ENCODE peak calls at places on chromosomes 11 and 22, in nine cellular contexts. One of them, this sample, is unnamed.

GRCh38 chr22:31085493-31085824 is 4.3 kb downstream of the SMTN start:
- DNase-seq in T-cell: no peak
- DNase-seq in naive thymus-derived CD8-positive, alpha-beta T cell: no peak
- DNase-seq in kidney: no peak
- DNase-seq in EL: no peak
- DNase-seq in NCI-H2029: no peak
- DNase-seq in progenitor cell of endocrine pancreas: no peak
- DNase-seq in CD8-positive, alpha-beta T cell: no peak
- DNase-seq in skeletal muscle cell: no peak
- DNase-seq in this sample: peak

GRCh38 chr11:14969922-14970323 is 2.2 kb downstream of the CALCA start:
- DNase-seq in EL: peak
- DNase-seq in naive thymus-derived CD8-positive, alpha-beta T cell: peak
- DNase-seq in NCI-H2029: peak
- DNase-seq in CD8-positive, alpha-beta T cell: peak
- DNase-seq in T-cell: peak
- DNase-seq in skeletal muscle cell: no peak
- DNase-seq in progenitor cell of endocrine pancreas: peak
- DNase-seq in kidney: no peak
- DNase-seq in this sample: peak

GRCh38 chr22:47283616-47284270 is 521.3 kb downstream of the TBC1D22A start:
- DNase-seq in T-cell: no peak
- DNase-seq in EL: no peak
- DNase-seq in CD8-positive, alpha-beta T cell: no peak
- DNase-seq in progenitor cell of endocrine pancreas: no peak
- DNase-seq in naive thymus-derived CD8-positive, alpha-beta T cell: no peak
- DNase-seq in kidney: peak
- DNase-seq in NCI-H2029: no peak
- DNase-seq in skeletal muscle cell: no peak
- DNase-seq in this sample: no peak

GRCh38 chr11:58926251-58926650 is 13.0 kb upstream of the GLYATL1 start:
- DNase-seq in EL: peak
- DNase-seq in CD8-positive, alpha-beta T cell: no peak
- DNase-seq in kidney: no peak
- DNase-seq in skeletal muscle cell: no peak
- DNase-seq in NCI-H2029: peak
- DNase-seq in naive thymus-derived CD8-positive, alpha-beta T cell: no peak
- DNase-seq in T-cell: no peak
- DNase-seq in progenitor cell of endocrine pancreas: no peak
- DNase-seq in this sample: no peak

GRCh38 chr22:19978748-19979147 is 37.1 kb upstream of the TXNRD2 start:
- DNase-seq in skeletal muscle cell: no peak
- DNase-seq in CD8-positive, alpha-beta T cell: no peak
- DNase-seq in EL: no peak
- DNase-seq in NCI-H2029: no peak
- DNase-seq in T-cell: no peak
- DNase-seq in kidney: no peak
- DNase-seq in naive thymus-derived CD8-positive, alpha-beta T cell: no peak
- DNase-seq in progenitor cell of endocrine pancreas: no peak
- DNase-seq in this sample: no peak

GRCh38 chr22:21012446-21013407 is 2.2 kb upstream of the P2RX6 start:
- DNase-seq in skeletal muscle cell: no peak
- DNase-seq in naive thymus-derived CD8-positive, alpha-beta T cell: no peak
- DNase-seq in NCI-H2029: no peak
- DNase-seq in progenitor cell of endocrine pancreas: no peak
- DNase-seq in kidney: peak
- DNase-seq in EL: no peak
- DNase-seq in CD8-positive, alpha-beta T cell: no peak
- DNase-seq in T-cell: no peak
- DNase-seq in this sample: no peak

GRCh38 chr22:46803031-46803880 is 40.8 kb downstream of the TBC1D22A start:
- DNase-seq in progenitor cell of endocrine pancreas: peak
- DNase-seq in CD8-positive, alpha-beta T cell: peak
- DNase-seq in NCI-H2029: no peak
- DNase-seq in EL: peak
- DNase-seq in T-cell: peak
- DNase-seq in naive thymus-derived CD8-positive, alpha-beta T cell: peak
- DNase-seq in skeletal muscle cell: no peak
- DNase-seq in kidney: peak
- DNase-seq in this sample: peak

GRCh38 chr22:47171441-47172221 is 409.2 kb downstream of the TBC1D22A start:
- DNase-seq in skeletal muscle cell: no peak
- DNase-seq in CD8-positive, alpha-beta T cell: no peak
- DNase-seq in T-cell: no peak
- DNase-seq in kidney: peak
- DNase-seq in progenitor cell of endocrine pancreas: no peak
- DNase-seq in EL: no peak
- DNase-seq in NCI-H2029: no peak
- DNase-seq in naive thymus-derived CD8-positive, alpha-beta T cell: no peak
- DNase-seq in this sample: no peak

GRCh38 chr11:124739479-124740276 is at the start of gene NRGN:
- DNase-seq in naive thymus-derived CD8-positive, alpha-beta T cell: peak
- DNase-seq in skeletal muscle cell: peak
- DNase-seq in T-cell: peak
- DNase-seq in progenitor cell of endocrine pancreas: peak
- DNase-seq in kidney: peak
- DNase-seq in CD8-positive, alpha-beta T cell: peak
- DNase-seq in NCI-H2029: peak
- DNase-seq in EL: peak
- DNase-seq in this sample: peak

GRCh38 chr22:30890689-30891442 is 77.7 kb downstream of the MORC2 start:
- DNase-seq in CD8-positive, alpha-beta T cell: peak
- DNase-seq in progenitor cell of endocrine pancreas: peak
- DNase-seq in naive thymus-derived CD8-positive, alpha-beta T cell: no peak
- DNase-seq in EL: peak
- DNase-seq in kidney: peak
- DNase-seq in NCI-H2029: no peak
- DNase-seq in T-cell: no peak
- DNase-seq in skeletal muscle cell: no peak
- DNase-seq in this sample: peak

GRCh38 chr11:33696931-33697638 is 3.5 kb downstream of the C11orf91 start:
- DNase-seq in T-cell: no peak
- DNase-seq in CD8-positive, alpha-beta T cell: no peak
- DNase-seq in skeletal muscle cell: no peak
- DNase-seq in naive thymus-derived CD8-positive, alpha-beta T cell: no peak
- DNase-seq in kidney: no peak
- DNase-seq in progenitor cell of endocrine pancreas: no peak
- DNase-seq in EL: no peak
- DNase-seq in NCI-H2029: peak
- DNase-seq in this sample: no peak

GRCh38 chr11:119933164-119933563 is 204.2 kb upstream of the NECTIN1 start:
- DNase-seq in EL: no peak
- DNase-seq in kidney: no peak
- DNase-seq in CD8-positive, alpha-beta T cell: no peak
- DNase-seq in NCI-H2029: no peak
- DNase-seq in naive thymus-derived CD8-positive, alpha-beta T cell: no peak
- DNase-seq in progenitor cell of endocrine pancreas: no peak
- DNase-seq in T-cell: no peak
- DNase-seq in skeletal muscle cell: no peak
- DNase-seq in this sample: no peak

GRCh38 chr22:43841742-43842141 is 20.6 kb downstream of the SULT4A1 start:
- DNase-seq in kidney: peak
- DNase-seq in EL: no peak
- DNase-seq in skeletal muscle cell: no peak
- DNase-seq in NCI-H2029: no peak
- DNase-seq in CD8-positive, alpha-beta T cell: no peak
- DNase-seq in T-cell: no peak
- DNase-seq in progenitor cell of endocrine pancreas: no peak
- DNase-seq in naive thymus-derived CD8-positive, alpha-beta T cell: no peak
- DNase-seq in this sample: no peak

GRCh38 chr11:70016666-70017347 is 61.3 kb upstream of the ANO1 start:
- DNase-seq in EL: peak
- DNase-seq in naive thymus-derived CD8-positive, alpha-beta T cell: no peak
- DNase-seq in progenitor cell of endocrine pancreas: no peak
- DNase-seq in CD8-positive, alpha-beta T cell: no peak
- DNase-seq in skeletal muscle cell: no peak
- DNase-seq in NCI-H2029: no peak
- DNase-seq in T-cell: no peak
- DNase-seq in kidney: no peak
- DNase-seq in this sample: no peak

GRCh38 chr11:8056810-8057463 is 24.1 kb upstream of the TUB start:
- DNase-seq in EL: peak
- DNase-seq in naive thymus-derived CD8-positive, alpha-beta T cell: no peak
- DNase-seq in NCI-H2029: no peak
- DNase-seq in skeletal muscle cell: peak
- DNase-seq in progenitor cell of endocrine pancreas: no peak
- DNase-seq in CD8-positive, alpha-beta T cell: no peak
- DNase-seq in T-cell: no peak
- DNase-seq in kidney: no peak
- DNase-seq in this sample: no peak

GRCh38 chr11:96554236-96554635 is 164.4 kb downstream of the JRKL start:
- DNase-seq in EL: no peak
- DNase-seq in T-cell: no peak
- DNase-seq in CD8-positive, alpha-beta T cell: no peak
- DNase-seq in skeletal muscle cell: no peak
- DNase-seq in naive thymus-derived CD8-positive, alpha-beta T cell: no peak
- DNase-seq in NCI-H2029: no peak
- DNase-seq in progenitor cell of endocrine pancreas: no peak
- DNase-seq in kidney: no peak
- DNase-seq in this sample: no peak

GRCh38 chr11:7600205-7600775 is 73.0 kb downstream of the CYB5R2 start:
- DNase-seq in NCI-H2029: peak
- DNase-seq in progenitor cell of endocrine pancreas: no peak
- DNase-seq in T-cell: no peak
- DNase-seq in skeletal muscle cell: peak
- DNase-seq in naive thymus-derived CD8-positive, alpha-beta T cell: no peak
- DNase-seq in CD8-positive, alpha-beta T cell: no peak
- DNase-seq in kidney: no peak
- DNase-seq in EL: peak
- DNase-seq in this sample: peak

GRCh38 chr11:65861533-65862183 is 1.4 kb downstream of the MUS81 start:
- DNase-seq in EL: peak
- DNase-seq in NCI-H2029: no peak
- DNase-seq in kidney: peak
- DNase-seq in CD8-positive, alpha-beta T cell: no peak
- DNase-seq in naive thymus-derived CD8-positive, alpha-beta T cell: no peak
- DNase-seq in progenitor cell of endocrine pancreas: no peak
- DNase-seq in T-cell: no peak
- DNase-seq in skeletal muscle cell: no peak
- DNase-seq in this sample: no peak

GRCh38 chr11:2533642-2534115 is 88.9 kb downstream of the KCNQ1 start:
- DNase-seq in kidney: peak
- DNase-seq in NCI-H2029: peak
- DNase-seq in T-cell: no peak
- DNase-seq in skeletal muscle cell: peak
- DNase-seq in CD8-positive, alpha-beta T cell: peak
- DNase-seq in EL: peak
- DNase-seq in naive thymus-derived CD8-positive, alpha-beta T cell: peak
- DNase-seq in progenitor cell of endocrine pancreas: peak
- DNase-seq in this sample: peak

GRCh38 chr11:96019810-96020747 is 96.2 kb upstream of the MTMR2 start:
- DNase-seq in skeletal muscle cell: no peak
- DNase-seq in progenitor cell of endocrine pancreas: no peak
- DNase-seq in NCI-H2029: no peak
- DNase-seq in T-cell: no peak
- DNase-seq in CD8-positive, alpha-beta T cell: no peak
- DNase-seq in kidney: no peak
- DNase-seq in EL: no peak
- DNase-seq in naive thymus-derived CD8-positive, alpha-beta T cell: no peak
- DNase-seq in this sample: no peak

This sample was measured in SK-MEL-5.